ENCODE peak calls at places on chromosomes 7 and 10, in eight cellular contexts. T is heart left ventricle, M is gastrocnemius medialis, C is endothelial cell of umbilical vein, K is Peyer's patch, Y is IMR-90, B is esophagus squamous epithelium, V is testis. F is an unnamed sample.

GRCh38 chr10:82321734-82322133 is 446.7 kb downstream of the NRG3 start:
- DNase-seq in C (no peak), B (no peak), V (no peak), K (no peak), M (no peak), T (no peak), Y (no peak), F (no peak)

GRCh38 chr7:76346778-76347177 is 12.0 kb downstream of the YWHAG start:
- DNase-seq in K (no peak), C (peak), B (no peak), Y (no peak), T (no peak), V (no peak), M (no peak), F (no peak)

GRCh38 chr7:96786261-96786997 is 76.8 kb upstream of the SEM1 start:
- DNase-seq in V (peak), T (no peak), B (no peak), M (no peak), K (no peak), Y (no peak), C (peak), F (no peak)

GRCh38 chr7:129271500-129272355 is 46.9 kb downstream of the AHCYL2 start:
- DNase-seq in Y (peak), K (peak), B (no peak), M (no peak), C (peak), V (peak), T (no peak), F (no peak)

GRCh38 chr10:7085913-7086589 is 324.8 kb downstream of the SFMBT2 start:
- DNase-seq in V (peak), M (no peak), Y (peak), T (no peak), C (no peak), K (no peak), B (no peak), F (no peak)

GRCh38 chr10:98257961-98258360 is 10.0 kb downstream of the LOXL4 start:
- DNase-seq in T (no peak), B (no peak), M (no peak), Y (no peak), V (no peak), K (no peak), C (no peak), F (no peak)

GRCh38 chr10:62492012-62492869 is 118.1 kb downstream of the ZNF365 start:
- DNase-seq in C (peak), M (no peak), B (no peak), V (no peak), Y (peak), K (no peak), T (no peak), F (no peak)

GRCh38 chr10:95650232-95650631 is 6.3 kb downstream of the ALDH18A1 start:
- DNase-seq in B (no peak), Y (no peak), V (no peak), K (no peak), M (no peak), C (no peak), T (no peak), F (no peak)

GRCh38 chr7:40850017-40850416 is 715.2 kb downstream of the SUGCT start:
- DNase-seq in T (no peak), C (no peak), M (no peak), B (no peak), Y (peak), V (no peak), K (no peak), F (no peak)

GRCh38 chr7:45656431-45656830 is 82.3 kb downstream of the ADCY1 start:
- DNase-seq in V (no peak), K (no peak), B (no peak), C (no peak), Y (no peak), T (no peak), M (no peak), F (peak)

GRCh38 chr7:47536705-47537611 is 45.0 kb downstream of the TNS3 start:
- DNase-seq in K (no peak), B (no peak), Y (peak), V (peak), C (no peak), M (peak), T (peak), F (peak)

DNA sequence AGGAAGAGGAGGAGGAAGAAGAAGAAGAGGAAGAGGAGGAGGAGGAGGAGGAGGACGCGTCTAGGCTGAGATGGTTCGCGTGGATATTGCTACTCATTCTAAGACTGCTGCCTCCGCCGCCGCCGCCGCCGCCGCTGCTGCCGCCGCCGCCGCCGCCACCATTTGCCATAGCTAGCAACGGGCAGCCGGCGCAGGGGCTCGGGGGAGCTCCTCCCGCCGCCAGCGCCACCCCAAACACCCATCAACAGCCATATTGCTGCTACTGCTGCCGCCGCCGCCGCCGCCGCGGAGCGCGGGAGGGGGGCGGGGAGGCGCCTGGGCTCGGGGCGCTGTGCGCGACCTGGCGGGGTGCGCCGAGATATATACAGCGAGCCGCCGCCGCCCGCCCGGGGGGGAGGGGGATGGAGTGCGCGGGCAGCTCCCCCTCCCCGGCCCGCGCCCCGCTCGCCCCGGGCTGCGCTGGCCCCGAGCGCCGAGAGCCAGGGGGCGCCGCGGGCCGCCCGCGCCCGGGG is at the start of gene KCNMA1:
- DNase-seq in C (no peak), B (no peak), Y (no peak), V (no peak), K (no peak), M (peak), T (no peak), F (peak)
- TF ChIP-seq POLR2A in C (no peak), B (peak), Y (no peak), V (no peak), K (no peak), M (peak), T (no peak), F (peak)

GRCh38 chr10:488933-489215 is 200.6 kb downstream of the DIP2C start:
- DNase-seq in Y (no peak), B (no peak), T (no peak), C (no peak), M (no peak), K (no peak), V (no peak), F (no peak)
- H3K27ac ChIP-seq in Y (no peak), B (peak), T (no peak), C (no peak), M (peak), K (peak), V (no peak), F (no peak)

DNA sequence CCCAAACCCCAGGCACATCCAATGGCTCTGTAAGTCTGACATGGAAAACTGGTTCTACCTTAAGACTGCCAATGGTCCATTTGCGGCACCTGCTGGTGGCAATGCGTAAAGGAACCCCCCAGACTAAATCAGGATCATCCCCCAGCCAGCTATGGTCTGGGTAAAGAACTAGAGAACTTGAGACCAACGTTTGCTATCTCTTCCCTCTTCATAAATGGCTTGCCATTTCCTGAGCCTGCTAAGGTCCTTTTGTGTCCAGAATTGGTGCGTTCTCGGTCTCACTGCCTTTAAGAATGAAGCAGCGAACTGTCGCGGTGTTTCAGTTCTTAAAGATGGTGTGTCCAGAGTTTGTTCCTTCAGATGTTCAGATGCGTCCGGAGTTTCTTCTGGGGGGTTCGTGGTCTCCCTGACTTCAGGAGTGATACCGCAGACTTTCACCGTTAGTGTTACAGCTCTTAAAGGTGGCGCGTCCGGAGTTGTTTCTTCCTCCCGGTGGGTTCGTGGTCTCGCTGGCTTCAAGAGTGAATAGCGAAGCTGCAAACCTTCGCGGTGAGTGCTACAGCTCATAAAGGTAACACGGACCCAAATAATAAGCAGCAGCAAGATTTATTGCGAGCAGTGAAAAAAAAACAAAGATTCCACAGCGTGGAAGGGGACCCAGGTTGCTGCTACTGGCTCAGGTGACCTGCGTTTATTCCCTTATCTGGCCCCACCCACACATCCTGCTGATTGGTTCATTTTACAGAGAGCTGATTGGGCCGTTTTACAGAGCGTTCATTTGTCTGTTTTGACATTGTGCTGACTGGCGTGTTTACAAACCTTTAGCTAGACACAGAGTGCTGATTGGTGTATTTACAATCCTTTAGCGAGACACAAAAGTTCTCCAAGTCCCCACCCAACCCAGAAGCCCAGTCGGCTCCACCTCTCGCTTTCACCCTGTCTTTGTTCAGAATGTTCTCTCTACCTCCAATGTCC is 95.4 kb downstream of the ELMO1 start:
- DNase-seq in M (peak), Y (no peak), B (no peak), V (peak), C (no peak), T (peak), K (peak), F (no peak)
- TF ChIP-seq POLR2A in M (no peak), Y (no peak), B (no peak), V (no peak), C (no peak), T (no peak), K (peak), F (no peak)

GRCh38 chr10:46540412-46541016 is 15.9 kb downstream of the GPRIN2 start:
- DNase-seq in C (no peak), T (peak), B (no peak), K (peak), M (peak), Y (no peak), V (no peak), F (peak)
- H3K27ac ChIP-seq in C (no peak), T (no peak), B (no peak), K (peak), M (no peak), Y (peak), V (no peak), F (no peak)

GRCh38 chr7:100069991-100070390 is 11.5 kb downstream of the ZNF3 start:
- DNase-seq in M (no peak), T (no peak), B (no peak), V (no peak), C (no peak), K (no peak), Y (no peak), F (no peak)
- TF ChIP-seq POLR2A in M (no peak), T (no peak), B (no peak), V (no peak), C (no peak), K (no peak), Y (no peak), F (no peak)

DNA sequence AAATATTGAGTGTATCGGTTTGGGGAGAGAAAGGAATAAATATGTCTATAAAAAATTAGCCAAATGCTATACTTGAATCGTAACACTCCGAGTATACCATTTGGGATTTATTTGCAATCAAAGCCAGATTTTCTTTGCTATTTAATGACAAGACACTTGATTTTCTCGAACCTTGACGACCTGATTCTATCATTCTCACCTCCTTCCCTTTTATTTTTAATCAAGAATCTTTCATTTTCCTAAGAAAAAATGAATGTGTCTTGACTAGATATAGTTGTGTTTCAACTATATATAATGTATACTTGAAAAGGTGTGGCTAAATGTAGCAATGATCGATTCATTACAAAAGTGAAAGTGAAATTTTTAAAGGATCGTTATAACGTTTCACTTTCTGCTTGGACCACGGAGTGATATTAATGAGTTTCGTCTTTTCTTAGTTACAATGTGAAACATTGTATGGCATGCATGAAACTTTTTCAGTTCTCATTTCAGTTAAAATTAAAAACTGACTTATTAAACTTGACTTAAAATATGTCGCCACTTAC is 562 bp downstream of the NUB1 start:
- DNase-seq in C (no peak), V (no peak), T (no peak), M (no peak), Y (no peak), B (no peak), K (no peak), F (no peak)
- H3K27ac ChIP-seq in C (peak), V (peak), T (peak), M (peak), Y (peak), B (peak), K (peak), F (peak)

GRCh38 chr7:15546272-15546792 is 15.5 kb downstream of the AGMO start:
- DNase-seq in T (no peak), V (no peak), M (no peak), B (no peak), Y (no peak), C (no peak), K (no peak), F (no peak)
- TF ChIP-seq POLR2A in T (no peak), V (no peak), M (no peak), B (no peak), Y (no peak), C (no peak), K (no peak), F (no peak)

GRCh38 chr10:3460420-3461128 is 288.0 kb upstream of the PITRM1 start:
- DNase-seq in M (no peak), T (no peak), Y (no peak), V (no peak), B (no peak), C (no peak), K (no peak), F (no peak)
- H3K27ac ChIP-seq in M (no peak), T (no peak), Y (no peak), V (no peak), B (no peak), C (no peak), K (no peak), F (no peak)

F was measured in right lobe of liver.